ENCODE peak calls at places on chromosome 16, in nine cellular contexts. S, H, N, X, B, V, Z, C and R are unnamed samples.

GRCh38 chr16:84650062-84650991 is 2.0 kb downstream of the KLHL36 start:
- DNase-seq in B (peak; percentile 60), Z (no peak), S (no peak), X (no peak), C (no peak), H (no peak), V (no peak), N (no peak), R (no peak)

GRCh38 chr16:1539720-1540555 is 6.5 kb downstream of the TMEM204 start:
- DNase-seq in S (no peak), Z (no peak), C (no peak), H (no peak), B (no peak), X (no peak), N (no peak), V (no peak), R (no peak)

GRCh38 chr16:74984194-74984669 is 691 bp downstream of the WDR59 start:
- DNase-seq in S (no peak), V (no peak), C (no peak), Z (no peak), H (no peak), X (no peak), N (no peak), B (peak; percentile 29), R (no peak)

GRCh38 chr16:7338826-7339225 is 6.2 kb downstream of the RBFOX1 start:
- DNase-seq in S (peak; percentile 49), Z (no peak), V (no peak), B (no peak), H (no peak), X (no peak), N (no peak), C (no peak), R (peak; percentile 20)

GRCh38 chr16:84741351-84741791 is 41.6 kb downstream of the USP10 start:
- DNase-seq in X (no peak), B (peak; percentile 48), S (no peak), Z (no peak), C (no peak), H (no peak), V (no peak), N (no peak), R (no peak)

GRCh38 chr16:75074920-75075687 is 41.5 kb downstream of the LDHD start:
- DNase-seq in C (no peak), V (peak; percentile 80), B (no peak), X (peak; percentile 81), N (no peak), Z (no peak), H (peak; percentile 58), S (no peak), R (no peak)

GRCh38 chr16:81004646-81005353 is 1.9 kb downstream of the CMC2 start:
- DNase-seq in H (no peak), X (peak; percentile 58), V (peak; percentile 45), N (no peak), C (no peak), B (peak; percentile 83), S (no peak), Z (no peak), R (no peak)

GRCh38 chr16:84141143-84141670 is 3.8 kb downstream of the HSDL1 start:
- DNase-seq in C (no peak), X (no peak), V (no peak), B (no peak), Z (no peak), S (peak; percentile 23), H (no peak), N (no peak), R (no peak)

GRCh38 chr16:28042856-28043255 is 20.7 kb downstream of the GSG1L start:
- DNase-seq in V (no peak), H (no peak), Z (no peak), B (peak; percentile 39), X (no peak), S (no peak), C (no peak), N (no peak), R (no peak)

DNA sequence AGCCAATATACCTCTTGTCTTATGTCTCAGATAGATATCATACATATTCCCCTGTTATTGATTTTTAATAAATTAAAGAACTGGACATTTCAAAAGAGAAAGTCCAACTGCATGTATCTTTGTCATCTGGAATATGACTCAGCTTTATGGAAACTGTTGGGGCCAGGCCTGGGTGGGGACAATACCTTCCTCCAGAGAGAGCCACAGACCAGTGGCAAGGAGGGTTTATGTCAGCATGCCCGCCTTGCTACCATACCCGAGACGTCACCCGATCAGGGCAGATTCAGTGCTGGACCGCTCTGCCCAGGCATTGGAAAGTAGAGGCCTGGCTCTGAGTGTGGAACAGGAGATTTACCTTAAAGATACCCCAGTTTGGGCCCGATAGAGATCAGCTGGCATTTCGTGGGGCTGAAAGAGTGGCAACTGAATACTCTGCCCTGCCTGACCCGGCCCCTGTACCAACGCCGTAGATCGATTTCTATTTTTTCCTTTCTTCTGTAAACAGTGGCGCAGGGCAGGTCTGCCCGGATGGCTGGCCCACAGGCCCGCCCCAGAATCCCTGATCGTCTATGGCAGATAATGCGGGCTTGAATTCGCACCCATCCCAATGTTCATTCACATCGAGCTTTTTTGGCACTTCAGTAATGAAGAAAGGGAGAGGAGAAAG is 158.6 kb downstream of the SALL1 start:
- DNase-seq in S (no peak), C (no peak), H (no peak), X (no peak), N (no peak), Z (no peak), B (no peak), V (no peak), R (no peak)
- TF ChIP-seq CTCF in S (no peak), C (no peak), H (no peak), X (no peak), N (no peak), Z (no peak), B (no peak), V (no peak), R (no peak)

GRCh38 chr16:85746431-85747227 is 4.3 kb downstream of the C16orf74 start:
- DNase-seq in N (no peak), X (no peak), H (no peak), Z (no peak), B (peak; percentile 71), S (no peak), C (no peak), V (peak; percentile 60), R (peak; percentile 58)

GRCh38 chr16:85750021-85750826 is 672 bp downstream of the C16orf74 start:
- DNase-seq in V (peak; percentile 67), Z (no peak), N (peak; percentile 70), B (peak; percentile 47), H (peak; percentile 36), X (no peak), S (no peak), C (peak; percentile 35), R (no peak)

GRCh38 chr16:85751665-85752501 is 987 bp upstream of the C16orf74 start:
- DNase-seq in H (no peak), Z (no peak), X (no peak), N (no peak), S (no peak), V (peak; percentile 49), C (no peak), B (no peak), R (no peak)

GRCh38 chr16:85750827-85751641 is at the start of gene C16orf74:
- DNase-seq in S (no peak), B (peak; percentile 41), Z (no peak), X (peak; percentile 14), V (peak; percentile 68), N (peak; percentile 76), C (peak; percentile 62), H (peak; percentile 68), R (no peak)

DNA sequence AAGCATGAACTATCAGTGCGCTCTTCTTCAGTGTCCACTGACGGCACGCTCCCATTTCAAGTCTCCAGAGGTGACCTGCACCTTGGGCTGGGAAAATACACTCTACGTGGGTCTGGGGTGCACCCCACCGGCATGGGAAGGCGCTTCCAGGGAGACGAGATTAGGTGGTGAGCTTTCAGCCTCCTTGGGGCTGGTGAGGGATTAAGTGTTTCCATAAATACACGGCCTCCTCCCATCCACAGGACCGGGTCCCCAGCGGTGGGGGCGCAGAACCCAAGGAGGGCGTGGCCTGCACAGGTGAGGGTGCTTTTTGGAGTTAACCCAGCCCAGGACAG is 1.2 kb downstream of the C16orf74 start:
- DNase-seq in X (no peak), B (no peak), C (no peak), H (no peak), N (no peak), Z (no peak), S (no peak), V (no peak), R (no peak)
- H3K4me3 ChIP-seq in X (no peak overlapping the region), B (peak overlapping the region; percentile 69), C (peak overlapping the region; percentile 59), H (peak overlapping the region; percentile 60), N (peak overlapping the region; percentile 55), Z (peak overlapping the region; percentile 84), S (no peak overlapping the region), V (peak overlapping the region; percentile 70), R (no peak overlapping the region)

DNA sequence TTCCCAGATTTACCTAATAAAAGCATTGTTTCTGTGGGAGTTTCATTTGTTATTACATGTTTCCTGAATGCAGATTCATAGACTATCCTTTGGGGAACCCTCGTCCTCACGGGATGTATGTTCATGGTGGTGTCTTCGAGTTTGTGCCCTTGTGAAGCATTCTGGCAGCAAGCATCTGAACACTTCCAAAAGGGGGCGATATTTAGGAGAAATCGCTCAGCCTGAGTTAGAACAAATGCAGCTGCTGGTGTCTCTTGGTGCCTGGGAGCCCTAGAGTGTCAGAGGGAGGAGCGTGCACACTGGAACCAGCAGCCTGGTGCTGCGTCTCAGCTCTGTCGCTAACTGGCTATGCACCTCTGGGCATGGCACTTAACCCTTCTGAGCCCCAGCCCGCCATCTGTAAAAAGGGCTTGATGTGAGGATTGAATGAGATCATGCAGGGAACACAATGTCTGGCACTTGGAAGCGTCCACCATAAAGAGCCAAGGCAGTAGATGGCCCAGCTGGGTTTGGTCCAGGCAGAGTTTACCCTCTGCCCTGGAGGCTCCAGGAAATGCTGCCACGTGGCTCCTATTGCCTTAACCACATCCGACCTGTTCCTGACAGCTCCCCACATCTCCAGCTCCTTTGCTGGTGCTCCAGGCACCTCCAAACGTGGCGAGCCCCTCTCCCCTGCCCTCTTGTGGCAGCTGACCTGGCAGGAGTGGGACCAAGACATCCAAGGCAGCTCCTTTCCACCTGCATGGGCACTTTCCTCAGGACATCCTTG is 25.0 kb upstream of the C16orf78 start:
- DNase-seq in N (no peak), H (no peak), X (no peak), Z (no peak), C (no peak), S (no peak), B (no peak), V (no peak), R (peak; percentile 75)
- TF ChIP-seq CTCF in N (no peak), H (no peak), X (peak; percentile 27), Z (no peak), C (no peak), S (no peak), B (no peak), V (peak; percentile 31), R (no peak)

DNA sequence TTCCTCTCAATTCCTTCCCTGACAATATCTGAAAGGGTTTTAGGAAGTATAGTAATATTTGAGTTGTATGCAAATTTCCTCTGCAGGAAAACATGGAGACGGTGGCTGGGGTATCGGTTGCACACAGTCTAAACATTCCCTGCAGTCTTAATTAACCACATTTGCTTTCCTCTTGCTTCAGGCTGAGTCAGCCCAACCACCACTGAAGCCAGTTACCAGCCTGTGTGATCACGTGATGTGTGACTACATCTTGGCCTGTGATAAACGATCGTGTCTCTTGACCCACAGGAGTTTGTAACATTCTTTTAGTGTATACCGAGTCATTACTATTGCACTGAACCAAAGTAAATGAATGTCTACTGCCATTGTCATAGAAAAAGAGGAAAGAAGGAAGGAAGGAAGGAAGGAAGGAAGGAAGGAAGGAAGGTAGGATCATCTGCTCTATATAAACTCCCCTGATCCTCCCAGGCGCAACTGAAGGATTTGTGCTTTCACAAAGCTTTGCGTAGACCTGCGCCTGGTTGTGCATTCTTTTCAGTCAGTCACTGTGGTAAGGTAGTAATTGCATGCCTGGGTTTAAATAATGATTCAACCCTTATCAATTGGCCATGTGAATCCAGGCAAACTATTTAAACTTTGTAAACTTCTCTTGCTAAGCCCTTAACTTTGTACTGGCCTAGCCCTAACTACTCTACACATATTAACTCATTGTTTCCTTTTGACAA is 280.6 kb upstream of the SALL1 start:
- DNase-seq in V (no peak), X (peak; percentile 9), H (no peak), N (no peak), Z (no peak), B (peak; percentile 96), C (no peak), S (no peak), R (no peak)
- H3K4me3 ChIP-seq in V (no peak overlapping the region), X (no peak overlapping the region), H (no peak overlapping the region), N (no peak overlapping the region), Z (no peak overlapping the region), B (no peak overlapping the region), C (no peak overlapping the region), S (no peak overlapping the region), R (no peak overlapping the region)